ENCODE peak calls at places on chromosome 2, in four cellular contexts. Z, F, H and K are unnamed samples.

GRCh38 chr2:14675489-14675888 is 43.0 kb downstream of the LRATD1 start:
- DNase-seq in H (no peak), F (no peak), Z (peak), K (no peak)

GRCh38 chr2:232543928-232544631 is 4.6 kb downstream of the CHRNG start:
- DNase-seq in F (no peak), Z (no peak), H (no peak), K (no peak)

GRCh38 chr2:185507703-185508102 is 230.9 kb upstream of the FSIP2 start:
- DNase-seq in Z (no peak), F (no peak), H (peak), K (peak)

GRCh38 chr2:29253495-29253894 is 138.3 kb downstream of the CLIP4 start:
- DNase-seq in F (no peak), Z (no peak), H (no peak), K (no peak)

GRCh38 chr2:240868286-240869108 is at the start of gene AGXT:
- DNase-seq in H (no peak), Z (no peak), F (no peak), K (no peak)

GRCh38 chr2:60948926-60949579 is 67.7 kb downstream of the REL start:
- DNase-seq in Z (no peak), F (no peak), H (no peak), K (peak)

GRCh38 chr2:74502720-74503505 is 3.5 kb upstream of the LBX2 start:
- DNase-seq in Z (peak), H (no peak), F (no peak), K (peak)

GRCh38 chr2:10760794-10761504 is 39.5 kb downstream of the ATP6V1C2 start:
- DNase-seq in Z (no peak), F (no peak), H (no peak), K (no peak)

GRCh38 chr2:222733846-222734689 is 62.6 kb downstream of the MOGAT1 start:
- DNase-seq in F (no peak), Z (no peak), H (no peak), K (no peak)

GRCh38 chr2:133667085-133667484 is 98.8 kb upstream of the NCKAP5 start:
- DNase-seq in F (no peak), H (no peak), Z (no peak), K (peak)

GRCh38 chr2:88714667-88715066 is 23.2 kb downstream of the RPIA start:
- DNase-seq in F (no peak), H (no peak), Z (no peak), K (no peak)

GRCh38 chr2:218030409-218031195 is 27.8 kb upstream of the TNS1 start:
- DNase-seq in F (no peak), Z (no peak), H (no peak), K (no peak)

GRCh38 chr2:157627594-157628281 is 926 bp downstream of the ACVR1C start:
- DNase-seq in H (no peak), F (peak), Z (peak), K (peak)

GRCh38 chr2:240586919-240587800 is 626 bp downstream of the CAPN10 start:
- DNase-seq in F (no peak), Z (peak), H (no peak), K (peak)

GRCh38 chr2:84116132-84116531 is 342.9 kb downstream of the SUCLG1 start:
- DNase-seq in Z (no peak), H (no peak), F (no peak), K (no peak)

GRCh38 chr2:112187805-112188596 is 49.8 kb downstream of the FBLN7 start:
- DNase-seq in Z (no peak), H (no peak), F (peak), K (peak)

GRCh38 chr2:201866643-201867310 is 60.4 kb downstream of the CDK15 start:
- DNase-seq in H (no peak), F (no peak), Z (no peak), K (no peak)

GRCh38 chr2:76039505-76039904 is 328.8 kb upstream of the GCFC2 start:
- DNase-seq in Z (no peak), H (no peak), F (no peak), K (no peak)

GRCh38 chr2:232897971-232898408 is 27.9 kb downstream of the SNORC start:
- DNase-seq in Z (no peak), H (no peak), F (no peak), K (no peak)

GRCh38 chr2:133817680-133818566 is 249.7 kb upstream of the NCKAP5 start:
- DNase-seq in F (no peak), Z (no peak), H (peak), K (peak)

GRCh38 chr2:70777450-70777849 is 9.4 kb upstream of the ADD2 start:
- DNase-seq in H (no peak), F (no peak), Z (no peak), K (peak)

GRCh38 chr2:71813315-71813714 is 334.3 kb downstream of the CYP26B1 start:
- DNase-seq in Z (no peak), H (no peak), F (no peak), K (no peak)

GRCh38 chr2:228516019-228516418 is 334.5 kb upstream of the SPHKAP start:
- DNase-seq in Z (peak), H (no peak), F (no peak), K (no peak)

GRCh38 chr2:105770162-105770561 is 25.4 kb downstream of the NCK2 start:
- DNase-seq in Z (no peak), H (no peak), F (no peak), K (no peak)

GRCh38 chr2:217445726-217446125 is 557.1 kb downstream of the TNS1 start:
- DNase-seq in Z (no peak), F (no peak), H (no peak), K (no peak)

GRCh38 chr2:215425021-215425782 is 10.7 kb downstream of the FN1 start:
- DNase-seq in Z (no peak), F (no peak), H (no peak), K (no peak)

GRCh38 chr2:218081063-218081462 is 12.0 kb downstream of the RUFY4 start:
- DNase-seq in H (no peak), F (no peak), Z (no peak), K (no peak)

GRCh38 chr2:101571951-101572350 is 97.0 kb upstream of the RFX8 start:
- DNase-seq in Z (no peak), F (no peak), H (no peak), K (peak)

GRCh38 chr2:215693269-215693998 is 257.6 kb upstream of the FN1 start:
- DNase-seq in H (no peak), Z (no peak), F (no peak), K (peak)

GRCh38 chr2:174122185-174122584 is 126.1 kb downstream of the OLA1 start:
- DNase-seq in F (no peak), Z (no peak), H (no peak), K (peak)

GRCh38 chr2:172082944-172083718 is 2.2 kb upstream of the DLX1 start:
- DNase-seq in F (no peak), Z (peak), H (no peak), K (no peak)

GRCh38 chr2:172084734-172085459 is 410 bp upstream of the DLX1 start:
- DNase-seq in F (no peak), H (peak), Z (peak), K (peak)

GRCh38 chr2:172083725-172084483 is 1.4 kb upstream of the DLX1 start:
- DNase-seq in H (no peak), Z (peak), F (no peak), K (no peak)

GRCh38 chr2:172085460-172086159 is at the start of gene DLX1:
- DNase-seq in F (no peak), H (no peak), Z (peak), K (no peak)

GRCh38 chr2:172084484-172084733 is 898 bp upstream of the DLX1 start:
- DNase-seq in H (no peak), Z (no peak), F (no peak), K (no peak)
- H3K4me3 ChIP-seq in H (peak), Z (peak), F (peak), K (no peak)

GRCh38 chr2:45612741-45613140 is 1.7 kb upstream of the SRBD1 start:
- DNase-seq in H (no peak), F (no peak), Z (no peak), K (peak)

GRCh38 chr2:45611020-45611737 is at the start of gene SRBD1:
- DNase-seq in H (peak), F (peak), Z (peak), K (peak)

GRCh38 chr2:45607701-45608100 is 3.4 kb downstream of the SRBD1 start:
- DNase-seq in F (no peak), H (no peak), Z (peak), K (no peak)

GRCh38 chr2:45612265-45612664 is 1.2 kb upstream of the SRBD1 start:
- DNase-seq in H (no peak), F (no peak), Z (no peak), K (peak)

GRCh38 chr2:45610281-45611019 is 617 bp downstream of the SRBD1 start:
- DNase-seq in F (peak), Z (peak), H (peak), K (peak)
- TF ChIP-seq CTCF in F (no peak), Z (peak), H (peak), K (peak)

GRCh38 chr2:170161516-170162260 is 16.3 kb upstream of the MYO3B start:
- DNase-seq in Z (no peak), F (no peak), H (no peak), K (no peak)
- H3K4me3 ChIP-seq in Z (no peak), F (no peak), H (no peak), K (no peak)

GRCh38 chr2:205539603-205540002 is 142.7 kb upstream of the NRP2 start:
- DNase-seq in Z (no peak), F (no peak), H (no peak), K (no peak)
- TF ChIP-seq CTCF in Z (no peak), F (no peak), H (peak), K (no peak)

GRCh38 chr2:238290079-238290478 is 1.7 kb upstream of the PER2 start:
- DNase-seq in Z (peak), H (no peak), F (peak), K (peak)
- H3K4me3 ChIP-seq in Z (peak), H (no peak), F (no peak), K (peak)

GRCh38 chr2:1854747-1855146 is 110.4 kb upstream of the PXDN start:
- DNase-seq in H (peak), F (no peak), Z (peak), K (no peak)
- TF ChIP-seq CTCF in H (peak), F (no peak), Z (peak), K (no peak)

GRCh38 chr2:219252570-219252899 is 508 bp upstream of the TUBA4B start:
- DNase-seq in F (no peak), Z (peak), H (no peak), K (no peak)
- H3K4me3 ChIP-seq in F (peak), Z (peak), H (peak), K (peak)

GRCh38 chr2:164661349-164661748 is 40.1 kb upstream of the GRB14 start:
- DNase-seq in F (no peak), H (no peak), Z (no peak), K (peak)

GRCh38 chr2:164651361-164651760 is 30.1 kb upstream of the GRB14 start:
- DNase-seq in H (no peak), Z (peak), F (no peak), K (no peak)

GRCh38 chr2:164657129-164657528 is 35.8 kb upstream of the GRB14 start:
- DNase-seq in H (no peak), F (no peak), Z (no peak), K (peak)

GRCh38 chr2:164655336-164655735 is 34.1 kb upstream of the GRB14 start:
- DNase-seq in F (no peak), Z (no peak), H (no peak), K (peak)

DNA sequence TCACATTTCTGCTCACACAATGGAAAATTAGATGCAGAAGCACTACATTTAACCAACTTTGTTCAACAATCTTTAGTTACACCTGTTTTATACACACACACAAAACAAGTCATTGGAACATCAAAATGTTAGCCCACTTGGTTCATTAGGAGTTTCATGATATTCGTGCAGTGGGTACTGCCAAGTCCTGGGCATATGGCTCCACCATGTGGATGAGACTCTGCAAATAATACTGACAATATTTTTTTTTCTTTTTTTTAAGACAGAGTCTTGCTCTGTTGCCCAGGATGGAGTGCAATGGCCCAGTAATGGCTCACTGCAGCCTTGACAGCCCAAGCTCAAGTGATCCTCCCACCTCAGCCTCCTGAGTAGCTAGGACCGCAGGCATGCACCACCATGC is 34.5 kb upstream of the GRB14 start:
- DNase-seq in H (no peak), Z (no peak), F (no peak), K (no peak)
- TF ChIP-seq CTCF in H (no peak), Z (peak), F (no peak), K (no peak)

GRCh38 chr2:126656311-126657145 is 570 bp downstream of the GYPC start:
- DNase-seq in F (peak), Z (peak), H (no peak), K (no peak)
- H3K4me3 ChIP-seq in F (peak), Z (peak), H (no peak), K (no peak)

GRCh38 chr2:65329551-65329950 is 101.9 kb downstream of the ACTR2 start:
- DNase-seq in Z (no peak), F (no peak), H (no peak), K (no peak)
- TF ChIP-seq CTCF in Z (no peak), F (no peak), H (no peak), K (no peak)